ENCODE peak calls at places on chromosomes 3 and 15, in ten cellular contexts. One of them, this sample, is unnamed.

GRCh38 chr15:84947947-84948830 is 33.5 kb upstream of the PDE8A start:
- DNase-seq in transverse colon: no peak
- DNase-seq in upper lobe of right lung: no peak
- DNase-seq in esophagus squamous epithelium: no peak
- DNase-seq in stomach: no peak
- DNase-seq in tibial nerve: no peak
- DNase-seq in epithelial cell of esophagus: peak
- DNase-seq in right atrium auricular region: peak
- DNase-seq in cardiac fibroblast: peak
- DNase-seq in HCT116: no peak
- DNase-seq in this sample: peak

GRCh38 chr3:53195602-53196574 is 34.9 kb downstream of the PRKCD start:
- DNase-seq in transverse colon: peak
- DNase-seq in tibial nerve: no peak
- DNase-seq in esophagus squamous epithelium: no peak
- DNase-seq in stomach: peak
- DNase-seq in cardiac fibroblast: peak
- DNase-seq in epithelial cell of esophagus: peak
- DNase-seq in HCT116: peak
- DNase-seq in upper lobe of right lung: peak
- DNase-seq in right atrium auricular region: no peak
- DNase-seq in this sample: no peak

GRCh38 chr15:89837830-89838178 is 23.2 kb upstream of the ANPEP start:
- DNase-seq in stomach: no peak
- DNase-seq in HCT116: no peak
- DNase-seq in upper lobe of right lung: no peak
- DNase-seq in epithelial cell of esophagus: no peak
- DNase-seq in cardiac fibroblast: no peak
- DNase-seq in tibial nerve: no peak
- DNase-seq in transverse colon: no peak
- DNase-seq in esophagus squamous epithelium: no peak
- DNase-seq in right atrium auricular region: peak
- DNase-seq in this sample: no peak

GRCh38 chr3:39388741-39389248 is 5.6 kb downstream of the SLC25A38 start:
- DNase-seq in upper lobe of right lung: no peak
- DNase-seq in tibial nerve: no peak
- DNase-seq in transverse colon: no peak
- DNase-seq in stomach: no peak
- DNase-seq in right atrium auricular region: no peak
- DNase-seq in esophagus squamous epithelium: no peak
- DNase-seq in HCT116: no peak
- DNase-seq in cardiac fibroblast: no peak
- DNase-seq in epithelial cell of esophagus: no peak
- DNase-seq in this sample: no peak

GRCh38 chr3:113140876-113141275 is 70.5 kb upstream of the BOC start:
- DNase-seq in HCT116: no peak
- DNase-seq in transverse colon: no peak
- DNase-seq in right atrium auricular region: no peak
- DNase-seq in stomach: no peak
- DNase-seq in cardiac fibroblast: peak
- DNase-seq in epithelial cell of esophagus: peak
- DNase-seq in tibial nerve: no peak
- DNase-seq in upper lobe of right lung: no peak
- DNase-seq in esophagus squamous epithelium: no peak
- DNase-seq in this sample: no peak

GRCh38 chr3:45064512-45065372 is 38.6 kb downstream of the CLEC3B start:
- DNase-seq in esophagus squamous epithelium: no peak
- DNase-seq in upper lobe of right lung: no peak
- DNase-seq in cardiac fibroblast: peak
- DNase-seq in stomach: no peak
- DNase-seq in transverse colon: no peak
- DNase-seq in HCT116: peak
- DNase-seq in right atrium auricular region: peak
- DNase-seq in epithelial cell of esophagus: peak
- DNase-seq in tibial nerve: no peak
- DNase-seq in this sample: no peak

GRCh38 chr3:176839447-176839846 is 357.8 kb downstream of the TBL1XR1 start:
- DNase-seq in stomach: no peak
- DNase-seq in cardiac fibroblast: no peak
- DNase-seq in esophagus squamous epithelium: no peak
- DNase-seq in transverse colon: no peak
- DNase-seq in epithelial cell of esophagus: no peak
- DNase-seq in tibial nerve: no peak
- DNase-seq in upper lobe of right lung: no peak
- DNase-seq in right atrium auricular region: no peak
- DNase-seq in HCT116: no peak
- DNase-seq in this sample: no peak

GRCh38 chr3:119333773-119334492 is 39.8 kb downstream of the ARHGAP31 start:
- DNase-seq in HCT116: no peak
- DNase-seq in right atrium auricular region: no peak
- DNase-seq in stomach: no peak
- DNase-seq in tibial nerve: no peak
- DNase-seq in upper lobe of right lung: no peak
- DNase-seq in transverse colon: no peak
- DNase-seq in esophagus squamous epithelium: no peak
- DNase-seq in epithelial cell of esophagus: no peak
- DNase-seq in cardiac fibroblast: no peak
- DNase-seq in this sample: no peak

GRCh38 chr3:157493627-157494550 is 9.3 kb downstream of the VEPH1 start:
- DNase-seq in esophagus squamous epithelium: no peak
- DNase-seq in tibial nerve: no peak
- DNase-seq in stomach: no peak
- DNase-seq in epithelial cell of esophagus: peak
- DNase-seq in upper lobe of right lung: no peak
- DNase-seq in cardiac fibroblast: peak
- DNase-seq in HCT116: peak
- DNase-seq in transverse colon: no peak
- DNase-seq in right atrium auricular region: no peak
- DNase-seq in this sample: peak

DNA sequence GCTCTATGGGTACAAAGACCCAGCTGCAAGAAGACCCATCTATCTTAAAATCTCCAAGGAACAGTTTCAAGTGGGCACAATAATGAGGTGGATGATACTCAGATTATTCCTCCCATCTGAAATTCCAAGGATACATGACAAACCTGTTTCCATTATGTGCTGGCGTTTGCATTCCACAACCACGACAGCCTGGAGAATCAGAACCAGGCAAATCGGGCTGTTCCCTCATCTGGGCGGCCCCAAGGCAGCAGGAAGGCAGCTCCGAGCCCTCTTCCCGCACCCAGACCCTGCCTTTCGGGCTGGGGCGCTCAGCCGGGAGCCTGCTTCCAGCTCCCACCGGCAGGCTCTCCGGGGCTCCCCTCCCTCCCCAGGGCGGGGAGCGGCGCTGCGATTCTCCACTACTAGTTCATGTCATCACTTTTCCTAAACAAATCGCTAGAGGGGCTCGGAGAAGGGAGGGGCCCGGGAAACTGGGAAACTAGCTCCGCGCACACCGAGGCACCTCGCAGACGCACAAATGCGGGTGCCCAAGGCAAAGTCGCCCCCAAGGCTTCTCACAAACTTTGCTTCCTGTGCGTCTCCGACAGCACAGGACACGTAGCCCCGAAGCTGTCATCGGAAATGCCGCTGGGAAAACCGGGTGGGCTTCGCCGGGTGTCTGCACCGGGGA is at the start of gene MGLL:
- DNase-seq in transverse colon: peak
- DNase-seq in stomach: peak
- DNase-seq in right atrium auricular region: no peak
- DNase-seq in cardiac fibroblast: peak
- DNase-seq in upper lobe of right lung: peak
- DNase-seq in epithelial cell of esophagus: peak
- DNase-seq in HCT116: no peak
- DNase-seq in tibial nerve: no peak
- DNase-seq in esophagus squamous epithelium: no peak
- DNase-seq in this sample: no peak
- H3K4me3 ChIP-seq in transverse colon: peak
- H3K4me3 ChIP-seq in stomach: peak
- H3K4me3 ChIP-seq in right atrium auricular region: peak
- H3K4me3 ChIP-seq in cardiac fibroblast: peak
- H3K4me3 ChIP-seq in upper lobe of right lung: peak
- H3K4me3 ChIP-seq in epithelial cell of esophagus: peak
- H3K4me3 ChIP-seq in HCT116: peak
- H3K4me3 ChIP-seq in tibial nerve: peak
- H3K4me3 ChIP-seq in esophagus squamous epithelium: peak
- H3K4me3 ChIP-seq in this sample: peak

DNA sequence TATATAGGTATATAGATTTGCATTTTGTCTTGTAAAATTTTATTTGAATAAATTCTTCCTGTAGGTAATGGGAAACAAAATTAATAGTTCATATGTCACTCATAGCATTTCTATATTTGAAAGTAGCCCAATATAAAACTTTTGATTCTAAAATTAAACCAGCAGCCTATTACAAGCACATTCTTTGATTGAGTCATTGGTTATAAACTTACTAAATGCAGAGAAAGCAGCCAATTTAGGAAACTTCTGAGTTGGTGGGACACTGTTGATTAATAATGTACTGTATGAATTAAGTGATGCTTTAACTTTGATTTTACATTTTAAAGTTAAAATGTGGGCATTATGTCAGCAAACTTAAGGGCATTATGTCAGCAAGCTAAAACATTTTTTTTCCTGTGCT is 34.5 kb downstream of the NR1D2 start:
- DNase-seq in transverse colon: no peak
- DNase-seq in cardiac fibroblast: no peak
- DNase-seq in stomach: no peak
- DNase-seq in tibial nerve: no peak
- DNase-seq in HCT116: no peak
- DNase-seq in right atrium auricular region: no peak
- DNase-seq in upper lobe of right lung: no peak
- DNase-seq in esophagus squamous epithelium: no peak
- DNase-seq in epithelial cell of esophagus: no peak
- DNase-seq in this sample: no peak
- TF ChIP-seq CTCF in transverse colon: no peak
- TF ChIP-seq CTCF in cardiac fibroblast: no peak
- TF ChIP-seq CTCF in stomach: no peak
- TF ChIP-seq CTCF in tibial nerve: no peak
- TF ChIP-seq CTCF in HCT116: no peak
- TF ChIP-seq CTCF in right atrium auricular region: no peak
- TF ChIP-seq CTCF in upper lobe of right lung: no peak
- TF ChIP-seq CTCF in esophagus squamous epithelium: no peak
- TF ChIP-seq CTCF in epithelial cell of esophagus: no peak
- TF ChIP-seq CTCF in this sample: no peak

DNA sequence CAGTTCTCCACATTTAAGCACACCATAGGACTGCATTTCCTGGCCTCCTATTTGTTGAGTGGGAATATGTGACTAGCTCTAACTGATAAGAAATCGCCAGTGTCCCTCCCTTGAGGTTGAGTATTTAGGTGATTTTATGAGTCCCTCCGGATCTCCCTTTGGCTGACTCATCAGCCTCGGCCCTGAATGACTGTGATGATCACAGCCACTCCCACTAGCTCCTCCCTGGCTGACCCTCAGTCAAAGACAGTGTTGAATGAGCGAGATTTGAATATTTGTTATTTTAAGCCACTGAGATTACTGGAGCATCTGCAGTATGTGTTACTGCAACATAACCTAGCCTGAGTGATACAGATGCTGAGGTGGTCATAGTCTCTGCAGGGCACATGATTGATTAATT is 515.3 kb downstream of the EPHB1 start:
- DNase-seq in tibial nerve: no peak
- DNase-seq in right atrium auricular region: no peak
- DNase-seq in cardiac fibroblast: no peak
- DNase-seq in epithelial cell of esophagus: no peak
- DNase-seq in HCT116: no peak
- DNase-seq in stomach: no peak
- DNase-seq in esophagus squamous epithelium: no peak
- DNase-seq in upper lobe of right lung: no peak
- DNase-seq in transverse colon: no peak
- DNase-seq in this sample: no peak
- H3K4me3 ChIP-seq in tibial nerve: no peak
- H3K4me3 ChIP-seq in right atrium auricular region: no peak
- H3K4me3 ChIP-seq in cardiac fibroblast: no peak
- H3K4me3 ChIP-seq in epithelial cell of esophagus: no peak
- H3K4me3 ChIP-seq in HCT116: no peak
- H3K4me3 ChIP-seq in stomach: no peak
- H3K4me3 ChIP-seq in esophagus squamous epithelium: no peak
- H3K4me3 ChIP-seq in upper lobe of right lung: no peak
- H3K4me3 ChIP-seq in transverse colon: no peak
- H3K4me3 ChIP-seq in this sample: no peak

DNA sequence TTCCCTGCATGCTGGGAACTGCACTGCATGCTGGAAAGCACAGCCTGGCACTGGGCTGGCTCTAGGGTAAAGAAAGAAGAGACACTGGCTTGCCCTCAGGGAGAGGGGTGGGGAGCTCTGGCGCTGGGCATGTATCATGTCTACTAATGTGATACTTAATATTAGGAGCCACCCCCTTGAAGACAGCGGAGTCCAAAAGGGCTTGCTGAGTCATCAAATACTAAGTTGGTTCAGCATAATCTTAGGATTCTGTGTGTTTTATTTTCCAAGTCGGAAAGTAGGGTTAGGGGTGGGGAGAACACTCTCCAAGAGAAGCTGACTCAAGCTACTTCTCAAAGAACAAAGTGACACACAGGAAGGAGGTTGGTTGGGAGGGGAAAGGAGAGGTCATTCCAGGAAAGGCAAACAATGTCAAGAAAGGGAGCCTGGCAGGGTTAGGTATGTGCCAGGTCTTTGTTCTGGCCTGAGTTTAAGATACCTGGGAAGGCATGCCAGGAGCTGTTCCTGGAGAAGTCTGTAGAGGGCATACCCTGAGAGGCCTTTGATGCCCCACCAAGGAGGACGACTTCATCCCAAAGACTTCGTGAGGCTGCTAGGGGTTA is 237.8 kb upstream of the NR2E3 start:
- DNase-seq in tibial nerve: no peak
- DNase-seq in HCT116: peak
- DNase-seq in transverse colon: no peak
- DNase-seq in stomach: peak
- DNase-seq in cardiac fibroblast: peak
- DNase-seq in right atrium auricular region: no peak
- DNase-seq in epithelial cell of esophagus: peak
- DNase-seq in esophagus squamous epithelium: no peak
- DNase-seq in upper lobe of right lung: no peak
- DNase-seq in this sample: no peak
- TF ChIP-seq CTCF in tibial nerve: no peak
- TF ChIP-seq CTCF in HCT116: no peak
- TF ChIP-seq CTCF in transverse colon: no peak
- TF ChIP-seq CTCF in stomach: no peak
- TF ChIP-seq CTCF in cardiac fibroblast: peak
- TF ChIP-seq CTCF in right atrium auricular region: peak
- TF ChIP-seq CTCF in epithelial cell of esophagus: peak
- TF ChIP-seq CTCF in esophagus squamous epithelium: peak
- TF ChIP-seq CTCF in upper lobe of right lung: peak
- TF ChIP-seq CTCF in this sample: peak

DNA sequence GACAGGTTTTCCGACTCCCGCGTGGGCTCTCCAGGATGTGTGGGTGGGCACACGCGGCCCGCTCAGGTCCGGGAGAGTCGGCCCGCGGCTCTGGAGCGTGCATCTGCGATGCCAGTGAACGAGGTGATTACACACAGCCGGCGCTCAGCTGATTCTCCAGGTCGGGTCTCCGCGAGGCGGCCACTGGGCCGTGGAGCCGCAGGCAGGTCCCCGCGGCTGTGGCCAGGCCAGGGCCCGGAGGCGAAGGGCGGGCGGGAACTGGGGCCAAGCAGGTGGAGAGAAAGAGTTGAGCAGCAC is 13.2 kb downstream of the PAK6 start:
- DNase-seq in right atrium auricular region: no peak
- DNase-seq in esophagus squamous epithelium: no peak
- DNase-seq in cardiac fibroblast: no peak
- DNase-seq in transverse colon: no peak
- DNase-seq in epithelial cell of esophagus: no peak
- DNase-seq in upper lobe of right lung: no peak
- DNase-seq in stomach: no peak
- DNase-seq in HCT116: no peak
- DNase-seq in tibial nerve: no peak
- DNase-seq in this sample: no peak
- H3K4me3 ChIP-seq in right atrium auricular region: peak
- H3K4me3 ChIP-seq in esophagus squamous epithelium: peak
- H3K4me3 ChIP-seq in cardiac fibroblast: peak
- H3K4me3 ChIP-seq in transverse colon: no peak
- H3K4me3 ChIP-seq in epithelial cell of esophagus: peak
- H3K4me3 ChIP-seq in upper lobe of right lung: peak
- H3K4me3 ChIP-seq in stomach: peak
- H3K4me3 ChIP-seq in HCT116: peak
- H3K4me3 ChIP-seq in tibial nerve: peak
- H3K4me3 ChIP-seq in this sample: peak

This sample was measured in retinal pigment epithelial cell.